ENCODE peak calls at places on chromosome 14, in four cellular contexts. K is thyroid gland, O is foreskin keratinocyte, Y is tibial nerve. Z is an unnamed sample.

GRCh38 chr14:50381823-50382287 is 14.8 kb downstream of the CDKL1 start:
- DNase-seq in K (no peak), O (no peak), Y (no peak), Z (no peak)

GRCh38 chr14:96095581-96096476 is 56.7 kb downstream of the C14orf132 start:
- DNase-seq in K (no peak), O (peak; percentile 71), Y (no peak), Z (no peak)

GRCh38 chr14:22314183-22314820 is 274.7 kb downstream of the DAD1 start:
- DNase-seq in K (no peak), O (peak; percentile 55), Y (no peak), Z (peak; percentile 40)

GRCh38 chr14:30443368-30444007 is 115.5 kb upstream of the G2E3 start:
- DNase-seq in K (no peak), O (peak; percentile 4), Y (no peak), Z (no peak)

GRCh38 chr14:96077983-96078686 is 39.0 kb downstream of the C14orf132 start:
- DNase-seq in K (peak; percentile 32), O (peak; percentile 79), Y (no peak), Z (no peak)

GRCh38 chr14:100712490-100712889 is 14.2 kb upstream of the DLK1 start:
- DNase-seq in K (no peak), O (peak; percentile 80), Y (no peak), Z (no peak)

GRCh38 chr14:71103662-71104484 is 196.6 kb downstream of the PCNX1 start:
- DNase-seq in K (no peak), O (peak; percentile 48), Y (no peak), Z (no peak)

GRCh38 chr14:34328178-34328577 is 133.9 kb downstream of the SPTSSA start:
- DNase-seq in K (no peak), O (no peak), Y (no peak), Z (no peak)

GRCh38 chr14:29216774-29217232 is 450.2 kb downstream of the FOXG1 start:
- DNase-seq in K (no peak), O (peak; percentile 77), Y (no peak), Z (no peak)

GRCh38 chr14:54572316-54572715 is 5.4 kb downstream of the SAMD4A start:
- DNase-seq in K (no peak), O (no peak), Y (no peak), Z (peak; percentile 43)

GRCh38 chr14:72457641-72458040 is 436.3 kb downstream of the DPF3 start:
- DNase-seq in K (no peak), O (peak; percentile 25), Y (no peak), Z (no peak)

GRCh38 chr14:24943024-24943423 is 106.9 kb downstream of the STXBP6 start:
- DNase-seq in K (peak; percentile 53), O (no peak), Y (peak; percentile 27), Z (no peak)

GRCh38 chr14:54730156-54730961 is 163.4 kb downstream of the SAMD4A start:
- DNase-seq in K (no peak), O (no peak), Y (no peak), Z (no peak)

GRCh38 chr14:32100175-32100574 is 23.1 kb downstream of the ARHGAP5 start:
- DNase-seq in K (no peak), O (no peak), Y (no peak), Z (no peak)

GRCh38 chr14:36070056-36071043 is 106.2 kb downstream of the PTCSC3 start:
- DNase-seq in K (peak; percentile 90), O (peak; percentile 52), Y (peak; percentile 21), Z (peak; percentile 70)

GRCh38 chr14:58750321-58751269 is 112.8 kb downstream of the DACT1 start:
- DNase-seq in K (no peak), O (no peak), Y (no peak), Z (no peak)

GRCh38 chr14:78974691-78975090 is 804.5 kb downstream of the NRXN3 start:
- DNase-seq in K (no peak), O (peak; percentile 85), Y (no peak), Z (no peak)

GRCh38 chr14:72515779-72516770 is 377.8 kb downstream of the DPF3 start:
- DNase-seq in K (no peak), O (no peak), Y (no peak), Z (peak; percentile 48)

GRCh38 chr14:20624495-20625070 is 16.9 kb downstream of the OR6S1 start:
- DNase-seq in K (peak; percentile 76), O (peak; percentile 66), Y (no peak), Z (peak; percentile 54)
- H3K27me3 ChIP-seq in K (peaks cover 16% of the 10 kb centered on the region), O (no peaks in the 10 kb centered on the region), Y (no peaks in the 10 kb centered on the region), Z (no peaks in the 10 kb centered on the region)

GRCh38 chr14:77681196-77682157 is 26.3 kb downstream of the ALKBH1 start:
- DNase-seq in K (no peak), O (peak; percentile 33), Y (no peak), Z (no peak)
- H3K27ac ChIP-seq in K (no peak overlapping the region), O (peak overlapping the region; percentile 19), Y (no peak overlapping the region), Z (no peak overlapping the region)

DNA sequence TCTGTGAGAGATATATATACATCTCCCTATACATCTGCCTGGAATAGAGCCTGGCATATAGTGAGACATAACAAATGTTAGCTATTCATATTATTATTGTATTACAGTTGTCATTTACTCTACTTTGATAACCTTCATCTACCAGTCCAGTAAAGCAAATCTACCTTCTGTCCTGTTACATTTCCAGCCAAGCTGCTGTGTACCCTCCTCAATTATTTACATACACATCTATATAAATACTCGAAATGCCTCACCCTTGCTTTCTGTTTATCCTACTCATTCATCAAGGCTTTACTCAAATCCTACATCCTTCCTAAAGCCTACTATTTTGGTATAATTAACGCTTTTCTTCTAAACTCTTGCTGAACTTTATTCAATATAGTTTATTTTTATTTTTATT is 8.7 kb downstream of the ZBTB1 start:
- DNase-seq in K (no peak), O (no peak), Y (no peak), Z (no peak)
- H3K4me1 ChIP-seq in K (peaks cover 66% of the 10 kb centered on the region), O (peaks cover 23% of the 10 kb centered on the region), Y (peaks cover 50% of the 10 kb centered on the region), Z (peaks cover 13% of the 10 kb centered on the region)

DNA sequence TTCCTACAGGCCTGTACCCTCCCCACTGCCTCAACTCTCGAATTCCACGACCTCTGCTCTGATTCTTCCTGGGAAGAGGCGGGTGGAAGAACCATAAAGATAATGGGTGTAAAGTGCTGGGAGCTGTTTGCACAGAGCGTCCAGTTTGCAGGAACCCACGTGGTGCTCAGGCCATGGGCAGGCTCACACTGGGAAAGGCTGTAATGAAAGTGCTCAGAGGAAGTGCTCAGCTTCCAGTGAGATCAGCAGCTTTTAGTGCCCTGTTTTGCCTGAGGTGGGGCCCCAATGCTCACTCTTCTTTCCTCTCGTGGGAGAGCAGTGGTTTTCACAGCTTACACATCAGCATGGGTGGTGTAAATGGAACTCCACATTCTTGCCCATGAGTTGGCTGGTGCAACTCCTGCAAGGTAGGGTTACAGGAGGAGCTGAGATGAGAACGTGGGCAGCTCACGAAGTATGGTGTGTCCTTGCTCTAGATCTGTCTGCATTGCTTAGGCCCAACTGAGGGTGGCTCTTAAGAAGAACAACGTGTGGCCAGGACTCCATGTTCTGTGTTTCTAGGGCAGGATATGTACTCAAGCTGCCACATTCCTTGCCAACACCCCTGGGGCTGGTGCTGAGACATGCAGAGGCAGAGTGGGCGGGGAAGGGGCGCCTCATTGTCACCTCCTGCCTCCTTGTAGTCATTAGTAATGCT is 2.9 kb downstream of the TMEM63C start:
- DNase-seq in K (no peak), O (peak; percentile 33), Y (no peak), Z (no peak)
- H3K27me3 ChIP-seq in K (no peaks in the 10 kb centered on the region), O (peaks cover 13% of the 10 kb centered on the region), Y (no peaks in the 10 kb centered on the region), Z (no peaks in the 10 kb centered on the region)

GRCh38 chr14:64734990-64735389 is 30.8 kb downstream of the PLEKHG3 start:
- DNase-seq in K (peak; percentile 62), O (no peak), Y (no peak), Z (no peak)
- H3K27ac ChIP-seq in K (peak overlapping the region; percentile 74), O (peak overlapping the region; percentile 10), Y (peak overlapping the region; percentile 62), Z (no peak overlapping the region)

GRCh38 chr14:68168460-68169109 is 349.0 kb downstream of the RAD51B start:
- DNase-seq in K (no peak), O (no peak), Y (no peak), Z (no peak)
- H3K4me1 ChIP-seq in K (peaks cover 22% of the 10 kb centered on the region), O (no peaks in the 10 kb centered on the region), Y (peaks cover 8% of the 10 kb centered on the region), Z (peaks cover 7% of the 10 kb centered on the region)

GRCh38 chr14:73759183-73759713 is 45.1 kb upstream of the PNMA1 start:
- DNase-seq in K (peak; percentile 69), O (no peak), Y (peak; percentile 61), Z (peak; percentile 72)
- H3K27me3 ChIP-seq in K (no peaks in the 10 kb centered on the region), O (no peaks in the 10 kb centered on the region), Y (no peaks in the 10 kb centered on the region), Z (no peaks in the 10 kb centered on the region)

DNA sequence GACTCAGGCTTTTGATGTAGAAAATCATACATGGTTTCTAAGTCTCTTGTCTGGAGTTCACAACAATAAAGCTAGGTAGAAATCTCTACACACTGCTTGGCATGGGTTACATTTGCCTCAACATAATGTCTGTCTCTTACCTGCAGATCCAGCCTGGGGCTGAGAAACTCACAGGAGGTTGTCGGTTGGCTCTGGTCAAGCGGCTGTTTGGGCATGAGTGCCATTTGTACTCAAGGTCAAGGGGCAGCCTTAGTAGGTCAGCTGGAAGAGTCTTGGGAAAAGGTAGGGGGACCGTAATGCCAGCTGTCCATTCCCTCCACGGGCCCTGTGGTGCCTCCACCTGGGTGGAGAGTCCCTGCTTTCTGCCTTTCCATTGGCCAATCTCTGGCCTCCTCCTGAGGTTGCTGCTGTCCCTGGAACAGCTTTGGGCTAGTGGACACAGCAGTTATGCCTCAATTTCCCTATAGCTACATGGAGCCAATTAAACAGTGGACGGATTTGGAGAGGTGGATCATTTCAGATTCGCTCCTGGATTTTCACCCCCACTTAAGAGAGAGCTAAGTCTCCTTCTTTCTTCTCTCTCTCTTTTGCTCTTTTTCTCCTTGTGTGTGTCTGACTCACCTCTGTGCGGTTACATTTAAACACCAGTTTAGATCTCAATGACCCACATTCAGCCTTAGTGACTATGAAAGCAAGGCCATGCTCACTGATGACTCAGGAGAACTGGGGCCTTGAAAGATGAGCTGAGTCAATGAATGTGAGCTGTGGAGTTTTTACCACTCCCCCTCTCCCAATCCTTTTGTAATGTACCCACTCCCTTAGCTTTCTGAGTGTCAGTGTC is 132.8 kb upstream of the HIF1A start:
- DNase-seq in K (no peak), O (peak; percentile 100), Y (no peak), Z (no peak)
- H3K27ac ChIP-seq in K (peak overlapping the region; percentile 86), O (peak overlapping the region; percentile 97), Y (peak overlapping the region; percentile 74), Z (peak overlapping the region; percentile 75)